ENCODE peak calls at places on chromosomes 2 and 18, in six cellular contexts. G is uterus, I is body of pancreas, K is ovary, L is heart left ventricle, Y is endothelial cell of umbilical vein. W is an unnamed sample. For H3K4me1, the result is how much of the 10 kb centered on the place peaks cover.

GRCh38 chr2:40451926-40452605 is at the start of gene SLC8A1:
- DNase-seq in G (peak), I (no peak), K (peak), L (peak), Y (peak), W (no peak)

GRCh38 chr2:191038241-191038725 is 24.3 kb upstream of the STAT1 start:
- DNase-seq in G (no peak), I (no peak), K (no peak), L (no peak), Y (peak), W (no peak)

GRCh38 chr2:44168684-44169154 is at the start of gene PPM1B:
- DNase-seq in G (no peak), I (peak), K (peak), L (peak), Y (no peak), W (peak)

GRCh38 chr2:218070587-218070986 is 1.5 kb downstream of the RUFY4 start:
- DNase-seq in G (no peak), I (no peak), K (no peak), L (no peak), Y (no peak), W (no peak)

GRCh38 chr2:159124441-159124911 is 156.0 kb downstream of the TANC1 start:
- DNase-seq in G (peak), I (peak), K (no peak), L (peak), Y (peak), W (no peak)

GRCh38 chr2:24019729-24020128 is 9.8 kb downstream of the MFSD2B start:
- DNase-seq in G (no peak), I (no peak), K (no peak), L (no peak), Y (no peak), W (no peak)

GRCh38 chr2:97745474-97746172 is 32.2 kb downstream of the ZAP70 start:
- DNase-seq in G (no peak), I (no peak), K (no peak), L (no peak), Y (no peak), W (peak)

GRCh38 chr2:231786177-231786916 is at the start of gene COPS7B:
- DNase-seq in G (peak), I (peak), K (peak), L (peak), Y (peak), W (peak)

GRCh38 chr2:150585221-150585971 is 97.9 kb upstream of the RND3 start:
- DNase-seq in G (no peak), I (no peak), K (no peak), L (no peak), Y (no peak), W (no peak)

GRCh38 chr18:23056315-23056714 is 79.0 kb upstream of the CABLES1 start:
- DNase-seq in G (no peak), I (no peak), K (no peak), L (no peak), Y (no peak), W (no peak)

GRCh38 chr2:176518823-176519222 is 249.6 kb downstream of the MTX2 start:
- DNase-seq in G (peak), I (no peak), K (no peak), L (peak), Y (peak), W (no peak)

GRCh38 chr2:32484907-32485306 is 128.1 kb downstream of the BIRC6 start:
- DNase-seq in G (no peak), I (no peak), K (no peak), L (no peak), Y (peak), W (no peak)

GRCh38 chr2:112876971-112877361 is 34.0 kb upstream of the IL37 start:
- DNase-seq in G (no peak), I (no peak), K (no peak), L (no peak), Y (no peak), W (no peak)

GRCh38 chr2:160397530-160397865 is 96.1 kb downstream of the RBMS1 start:
- DNase-seq in G (no peak), I (no peak), K (no peak), L (no peak), Y (no peak), W (no peak)

GRCh38 chr2:135230150-135230549 is 178.1 kb downstream of the RAB3GAP1 start:
- DNase-seq in G (no peak), I (no peak), K (no peak), L (no peak), Y (no peak), W (no peak)

GRCh38 chr2:171272039-171272438 is 111.3 kb upstream of the TLK1 start:
- DNase-seq in G (no peak), I (peak), K (no peak), L (no peak), Y (peak), W (no peak)

GRCh38 chr2:177282101-177282573 is 17.6 kb upstream of the NFE2L2 start:
- DNase-seq in G (no peak), I (no peak), K (no peak), L (peak), Y (no peak), W (no peak)

GRCh38 chr2:128302011-128302743 is 16.5 kb downstream of the HS6ST1 start:
- DNase-seq in G (no peak), I (no peak), K (peak), L (no peak), Y (no peak), W (no peak)

GRCh38 chr2:26011990-26012856 is 21.7 kb upstream of the RAB10 start:
- DNase-seq in G (no peak), I (peak), K (no peak), L (peak), Y (peak), W (peak)

GRCh38 chr2:213119061-213119809 is 32.2 kb downstream of the IKZF2 start:
- DNase-seq in G (no peak), I (no peak), K (no peak), L (no peak), Y (no peak), W (no peak)

GRCh38 chr2:29526587-29527586 is 394.5 kb downstream of the ALK start:
- DNase-seq in G (no peak), I (no peak), K (no peak), L (no peak), Y (no peak), W (no peak)

GRCh38 chr2:59540864-59541263 is 1012.6 kb downstream of the BCL11A start:
- DNase-seq in G (no peak), I (no peak), K (no peak), L (no peak), Y (no peak), W (no peak)

GRCh38 chr18:37662546-37663339 is 97.1 kb upstream of the CELF4 start:
- DNase-seq in G (no peak), I (no peak), K (no peak), L (no peak), Y (no peak), W (no peak)

GRCh38 chr2:18514838-18515461 is 45.5 kb downstream of the RDH14 start:
- DNase-seq in G (no peak), I (no peak), K (no peak), L (no peak), Y (no peak), W (no peak)

GRCh38 chr2:97906309-97906708 is 89.4 kb downstream of the TMEM131 start:
- DNase-seq in G (no peak), I (no peak), K (no peak), L (no peak), Y (peak), W (no peak)

GRCh38 chr2:100822587-100823248 is 2.8 kb downstream of the NPAS2 start:
- DNase-seq in G (peak), I (peak), K (no peak), L (peak), Y (peak), W (no peak)

GRCh38 chr2:102460467-102460866 is 12.6 kb upstream of the SLC9A4 start:
- DNase-seq in G (no peak), I (no peak), K (no peak), L (no peak), Y (no peak), W (no peak)

GRCh38 chr2:155223781-155224406 is 525.4 kb downstream of the KCNJ3 start:
- DNase-seq in G (no peak), I (no peak), K (no peak), L (no peak), Y (peak), W (no peak)

GRCh38 chr18:79774111-79774510 is 23.6 kb upstream of the KCNG2 start:
- DNase-seq in G (no peak), I (no peak), K (no peak), L (no peak), Y (no peak), W (peak)

GRCh38 chr18:45321520-45321919 is 293.8 kb upstream of the SLC14A2 start:
- DNase-seq in G (no peak), I (peak), K (no peak), L (peak), Y (no peak), W (no peak)

GRCh38 chr2:121052507-121052906 is 232.5 kb downstream of the TFCP2L1 start:
- DNase-seq in G (no peak), I (no peak), K (no peak), L (no peak), Y (no peak), W (no peak)

GRCh38 chr2:108355907-108356734 is 21.6 kb upstream of the SULT1C4 start:
- DNase-seq in G (no peak), I (no peak), K (no peak), L (no peak), Y (no peak), W (no peak)

GRCh38 chr2:42792583-42793313 is at the start of gene HAAO:
- DNase-seq in G (peak), I (peak), K (peak), L (peak), Y (peak), W (no peak)

DNA sequence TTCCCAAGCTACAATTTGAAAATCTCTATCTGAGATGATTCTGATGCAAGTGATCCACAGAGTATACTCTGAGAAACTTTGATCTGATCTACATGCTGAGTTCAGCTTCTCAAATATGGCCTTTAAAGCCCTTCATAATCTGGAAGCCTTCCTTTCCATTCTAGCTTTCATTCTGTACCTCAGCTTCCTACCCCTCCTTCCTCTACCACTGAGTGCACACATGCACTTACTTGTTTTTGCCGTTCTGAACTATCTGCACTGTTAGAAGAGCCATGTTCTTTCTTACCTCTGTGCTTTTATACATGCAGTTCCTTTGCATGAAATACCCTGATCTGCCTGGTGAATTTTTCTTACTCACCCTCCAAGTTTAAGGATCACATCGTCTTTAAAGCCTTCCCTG is 25.0 kb downstream of the REL start:
- DNase-seq in G (no peak), I (no peak), K (no peak), L (no peak), Y (no peak), W (no peak)
- TF ChIP-seq POLR2A in G (no peak), I (no peak), K (no peak), L (no peak), Y (no peak), W (no peak)

GRCh38 chr2:45964945-45965344 is 313.5 kb downstream of the PRKCE start:
- DNase-seq in G (no peak), I (no peak), K (no peak), L (no peak), Y (peak), W (no peak)
- H3K4me1 ChIP-seq in G (under half), I (under half), K (under half), L (under half), Y (under half), W (under half)

GRCh38 chr18:48007955-48008701 is 77.7 kb upstream of the SMAD2 start:
- DNase-seq in G (peak), I (peak), K (peak), L (peak), Y (peak), W (peak)
- TF ChIP-seq POLR2A in G (no peak), I (peak), K (no peak), L (no peak), Y (peak), W (no peak)

GRCh38 chr18:48673456-48674197 is 134.8 kb downstream of the CTIF start:
- DNase-seq in G (peak), I (no peak), K (peak), L (no peak), Y (no peak), W (peak)
- H3K4me1 ChIP-seq in G (under half), I (under half), K (under half), L (half or more), Y (under half), W (under half)

DNA sequence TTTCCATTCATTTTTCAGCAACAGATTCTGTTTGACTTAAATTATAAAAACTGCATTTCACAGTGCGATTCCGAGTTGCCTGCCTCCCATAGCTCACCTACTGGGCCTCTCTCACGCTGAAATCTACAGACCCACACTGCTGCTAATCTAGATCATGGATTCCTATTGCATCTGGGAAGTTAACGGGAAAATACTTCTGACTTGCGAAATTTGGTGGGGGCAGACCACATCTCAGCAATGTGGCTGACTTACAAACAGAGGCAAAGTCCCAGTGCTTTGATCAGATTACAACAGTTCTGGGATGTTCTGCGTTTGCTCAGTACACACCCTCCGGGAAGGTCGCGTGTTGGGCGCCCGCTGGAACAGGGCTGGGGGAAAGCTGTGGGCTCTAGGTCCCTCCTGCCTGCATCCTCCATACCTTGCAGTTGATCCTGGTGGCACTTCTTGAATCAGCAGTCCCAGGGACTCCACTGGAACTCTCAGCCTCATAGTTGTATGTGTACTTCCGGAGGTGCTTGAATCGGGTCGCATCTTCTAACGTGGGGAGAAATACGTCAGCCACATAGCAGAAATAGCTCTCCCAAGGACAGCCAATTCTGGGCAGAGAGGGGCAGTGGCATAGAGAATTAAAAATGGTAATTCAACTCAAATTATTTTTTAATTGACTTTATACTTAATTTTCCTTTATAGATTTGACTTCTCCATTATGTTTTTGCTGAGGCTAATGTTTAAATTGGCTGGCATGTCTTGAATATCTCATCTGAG is 1.7 kb downstream of the APOB start:
- DNase-seq in G (no peak), I (no peak), K (no peak), L (no peak), Y (no peak), W (no peak)
- TF ChIP-seq POLR2A in G (no peak), I (no peak), K (no peak), L (no peak), Y (no peak), W (no peak)

GRCh38 chr2:20236496-20236895 is 11.6 kb upstream of the SDC1 start:
- DNase-seq in G (no peak), I (no peak), K (no peak), L (no peak), Y (no peak), W (no peak)
- H3K4me1 ChIP-seq in G (under half), I (under half), K (under half), L (under half), Y (under half), W (under half)